ENCODE peak calls at places on chromosome 22, in ten cellular contexts. I is colonic mucosa; D is left ventricle myocardium superior; U is stimulated activated CD8-positive, alpha-beta memory T cell treated with anti-CD3 and anti-CD28 coated beads, Interleukin-7, amount 100 ng/mL, for 1 hour; J is HT-29; Y is A549; R is NCI-H1436; M is LoVo; E is caudate nucleus; H is cardiac septum. G is an unnamed sample.

GRCh38 chr22:43838161-43838560 is 24.2 kb downstream of the SULT4A1 start:
- DNase-seq in I (no peak), D (no peak), U (no peak), J (no peak), Y (no peak), R (no peak), M (no peak), E (no peak), H (no peak), G (no peak)

GRCh38 chr22:36010913-36011312 is 17.7 kb downstream of the RBFOX2 start:
- DNase-seq in I (no peak), D (no peak), U (no peak), J (no peak), Y (no peak), R (no peak), M (no peak), E (no peak), H (no peak), G (no peak)

GRCh38 chr22:49052023-49052538 is 775.6 kb downstream of the BRD1 start:
- DNase-seq in I (peak; percentile 25), D (no peak), U (no peak), J (no peak), Y (no peak), R (peak; percentile 33), M (no peak), E (no peak), H (peak; percentile 49), G (no peak)

GRCh38 chr22:22069450-22070370 is 87.1 kb upstream of the TOP3B start:
- DNase-seq in I (no peak), D (no peak), U (no peak), J (no peak), Y (no peak), R (no peak), M (no peak), E (no peak), H (no peak), G (no peak)

GRCh38 chr22:49756201-49756600 is 71.5 kb downstream of the BRD1 start:
- DNase-seq in I (no peak), D (no peak), U (no peak), J (no peak), Y (no peak), R (no peak), M (no peak), E (no peak), H (no peak), G (no peak)

GRCh38 chr22:29009148-29009547 is 52.5 kb downstream of the C22orf31 start:
- DNase-seq in I (no peak), D (no peak), U (no peak), J (no peak), Y (no peak), R (no peak), M (no peak), E (no peak), H (no peak), G (no peak)

GRCh38 chr22:47027766-47028165 is 265.3 kb downstream of the TBC1D22A start:
- DNase-seq in I (no peak), D (peak; percentile 6), U (no peak), J (no peak), Y (no peak), R (no peak), M (no peak), E (no peak), H (no peak), G (no peak)

GRCh38 chr22:27663812-27664211 is 137.7 kb downstream of the MN1 start:
- DNase-seq in I (no peak), D (no peak), U (no peak), J (no peak), Y (no peak), R (no peak), M (no peak), E (no peak), H (no peak), G (no peak)

GRCh38 chr22:49080631-49081030 is 747.0 kb downstream of the BRD1 start:
- DNase-seq in I (no peak), D (no peak), U (no peak), J (no peak), Y (no peak), R (no peak), M (no peak), E (no peak), H (peak; percentile 53), G (no peak)

GRCh38 chr22:20550851-20551744 is 43.7 kb downstream of the MED15 start:
- DNase-seq in I (no peak), D (peak; percentile 61), U (no peak), J (no peak), Y (no peak), R (no peak), M (no peak), E (no peak), H (peak; percentile 71), G (no peak)

GRCh38 chr22:45319319-45319675 is 9.6 kb downstream of the FAM118A start:
- DNase-seq in I (no peak), D (peak; percentile 64), U (no peak), J (no peak), Y (no peak), R (no peak), M (no peak), E (no peak), H (no peak), G (no peak)

GRCh38 chr22:39839917-39840510 is 53.5 kb downstream of the ENTHD1 start:
- DNase-seq in I (no peak), D (no peak), U (no peak), J (no peak), Y (no peak), R (no peak), M (no peak), E (no peak), H (no peak), G (no peak)